ENCODE peak calls at places on chromosomes 7 and 10, in six cellular contexts. One of them, this sample, is unnamed. For H3K4me1, the result is how much of the 10 kb centered on the place peaks cover.

GRCh38 chr10:101489355-101489754 is 98.7 kb downstream of the POLL start:
- DNase-seq in A549: no peak
- DNase-seq in IMR-90: peak
- DNase-seq in PC-9: no peak
- DNase-seq in tibial artery: no peak
- DNase-seq in stomach: no peak
- DNase-seq in this sample: peak

GRCh38 chr10:14569274-14570060 is 205.2 kb downstream of the FAM107B start:
- DNase-seq in A549: no peak
- DNase-seq in IMR-90: no peak
- DNase-seq in PC-9: no peak
- DNase-seq in tibial artery: no peak
- DNase-seq in stomach: peak
- DNase-seq in this sample: no peak

GRCh38 chr7:155462163-155462735 is 4.3 kb downstream of the EN2 start:
- DNase-seq in A549: no peak
- DNase-seq in IMR-90: no peak
- DNase-seq in PC-9: no peak
- DNase-seq in tibial artery: no peak
- DNase-seq in stomach: no peak
- DNase-seq in this sample: no peak

GRCh38 chr10:110007171-110007700 is 548 bp upstream of the ADD3 start:
- DNase-seq in A549: peak
- DNase-seq in IMR-90: peak
- DNase-seq in PC-9: no peak
- DNase-seq in tibial artery: peak
- DNase-seq in stomach: no peak
- DNase-seq in this sample: peak

GRCh38 chr7:2101630-2102374 is 130.9 kb downstream of the MAD1L1 start:
- DNase-seq in A549: no peak
- DNase-seq in IMR-90: no peak
- DNase-seq in PC-9: no peak
- DNase-seq in tibial artery: no peak
- DNase-seq in stomach: no peak
- DNase-seq in this sample: no peak

GRCh38 chr10:92419740-92420553 is 129.0 kb downstream of the MARCHF5 start:
- DNase-seq in A549: no peak
- DNase-seq in IMR-90: peak
- DNase-seq in PC-9: no peak
- DNase-seq in tibial artery: peak
- DNase-seq in stomach: peak
- DNase-seq in this sample: peak

GRCh38 chr7:143382126-143382790 is 1.1 kb downstream of the ZYX start:
- DNase-seq in A549: no peak
- DNase-seq in IMR-90: no peak
- DNase-seq in PC-9: no peak
- DNase-seq in tibial artery: no peak
- DNase-seq in stomach: no peak
- DNase-seq in this sample: peak

GRCh38 chr10:61475449-61475873 is 22.3 kb upstream of the TMEM26 start:
- DNase-seq in A549: no peak
- DNase-seq in IMR-90: peak
- DNase-seq in PC-9: no peak
- DNase-seq in tibial artery: no peak
- DNase-seq in stomach: no peak
- DNase-seq in this sample: peak

GRCh38 chr7:16915405-16915804 is 33.6 kb upstream of the AGR3 start:
- DNase-seq in A549: no peak
- DNase-seq in IMR-90: peak
- DNase-seq in PC-9: peak
- DNase-seq in tibial artery: no peak
- DNase-seq in stomach: no peak
- DNase-seq in this sample: peak

GRCh38 chr7:39838326-39838725 is 111.7 kb upstream of the CDK13 start:
- DNase-seq in A549: no peak
- DNase-seq in IMR-90: peak
- DNase-seq in PC-9: peak
- DNase-seq in tibial artery: no peak
- DNase-seq in stomach: no peak
- DNase-seq in this sample: no peak

GRCh38 chr10:78947226-78947625 is 121.5 kb upstream of the ZMIZ1 start:
- DNase-seq in A549: no peak
- DNase-seq in IMR-90: no peak
- DNase-seq in PC-9: peak
- DNase-seq in tibial artery: no peak
- DNase-seq in stomach: no peak
- DNase-seq in this sample: no peak

GRCh38 chr7:148540041-148540738 is 50.4 kb upstream of the C7orf33 start:
- DNase-seq in A549: peak
- DNase-seq in IMR-90: peak
- DNase-seq in PC-9: no peak
- DNase-seq in tibial artery: peak
- DNase-seq in stomach: no peak
- DNase-seq in this sample: peak

GRCh38 chr7:100863406-100863950 is 3.7 kb upstream of the TRIP6 start:
- DNase-seq in A549: no peak
- DNase-seq in IMR-90: peak
- DNase-seq in PC-9: no peak
- DNase-seq in tibial artery: no peak
- DNase-seq in stomach: peak
- DNase-seq in this sample: no peak

GRCh38 chr10:77290528-77291155 is 347.0 kb downstream of the KCNMA1 start:
- DNase-seq in A549: peak
- DNase-seq in IMR-90: peak
- DNase-seq in PC-9: peak
- DNase-seq in tibial artery: no peak
- DNase-seq in stomach: no peak
- DNase-seq in this sample: peak

GRCh38 chr7:155882596-155882995 is 70.3 kb upstream of the SHH start:
- DNase-seq in A549: peak
- DNase-seq in IMR-90: peak
- DNase-seq in PC-9: peak
- DNase-seq in tibial artery: no peak
- DNase-seq in stomach: no peak
- DNase-seq in this sample: peak

GRCh38 chr7:111384065-111384891 is 178.0 kb downstream of the IMMP2L start:
- DNase-seq in A549: peak
- DNase-seq in IMR-90: peak
- DNase-seq in PC-9: no peak
- DNase-seq in tibial artery: no peak
- DNase-seq in stomach: no peak
- DNase-seq in this sample: peak

GRCh38 chr7:818031-818699 is 14.1 kb upstream of the SUN1 start:
- DNase-seq in A549: peak
- DNase-seq in IMR-90: peak
- DNase-seq in PC-9: peak
- DNase-seq in tibial artery: no peak
- DNase-seq in stomach: no peak
- DNase-seq in this sample: peak

GRCh38 chr7:823639-824038 is 8.6 kb upstream of the SUN1 start:
- DNase-seq in A549: no peak
- DNase-seq in IMR-90: no peak
- DNase-seq in PC-9: no peak
- DNase-seq in tibial artery: no peak
- DNase-seq in stomach: no peak
- DNase-seq in this sample: no peak

GRCh38 chr7:821688-822087 is 10.6 kb upstream of the SUN1 start:
- DNase-seq in A549: no peak
- DNase-seq in IMR-90: no peak
- DNase-seq in PC-9: no peak
- DNase-seq in tibial artery: no peak
- DNase-seq in stomach: no peak
- DNase-seq in this sample: no peak

GRCh38 chr7:822692-823276 is 9.5 kb upstream of the SUN1 start:
- DNase-seq in A549: no peak
- DNase-seq in IMR-90: no peak
- DNase-seq in PC-9: no peak
- DNase-seq in tibial artery: no peak
- DNase-seq in stomach: no peak
- DNase-seq in this sample: no peak

GRCh38 chr7:820341-820740 is 11.9 kb upstream of the SUN1 start:
- DNase-seq in A549: no peak
- DNase-seq in IMR-90: no peak
- DNase-seq in PC-9: no peak
- DNase-seq in tibial artery: no peak
- DNase-seq in stomach: no peak
- DNase-seq in this sample: no peak
- H3K4me3 ChIP-seq in A549: no peak
- H3K4me3 ChIP-seq in IMR-90: no peak
- H3K4me3 ChIP-seq in PC-9: no peak
- H3K4me3 ChIP-seq in tibial artery: no peak
- H3K4me3 ChIP-seq in stomach: no peak
- H3K4me3 ChIP-seq in this sample: no peak

GRCh38 chr10:482036-482435 is 207.4 kb downstream of the DIP2C start:
- DNase-seq in A549: no peak
- DNase-seq in IMR-90: no peak
- DNase-seq in PC-9: no peak
- DNase-seq in tibial artery: no peak
- DNase-seq in stomach: no peak
- DNase-seq in this sample: no peak
- H3K4me1 ChIP-seq in A549: under half
- H3K4me1 ChIP-seq in IMR-90: under half
- H3K4me1 ChIP-seq in PC-9: under half
- H3K4me1 ChIP-seq in tibial artery: under half
- H3K4me1 ChIP-seq in stomach: under half
- H3K4me1 ChIP-seq in this sample: under half

GRCh38 chr7:51354897-51355296 is 38.3 kb upstream of the COBL start:
- DNase-seq in A549: no peak
- DNase-seq in IMR-90: no peak
- DNase-seq in PC-9: no peak
- DNase-seq in tibial artery: no peak
- DNase-seq in stomach: no peak
- DNase-seq in this sample: no peak

GRCh38 chr7:51352174-51353145 is 35.9 kb upstream of the COBL start:
- DNase-seq in A549: no peak
- DNase-seq in IMR-90: no peak
- DNase-seq in PC-9: no peak
- DNase-seq in tibial artery: no peak
- DNase-seq in stomach: no peak
- DNase-seq in this sample: peak

GRCh38 chr7:51354434-51354833 is 37.8 kb upstream of the COBL start:
- DNase-seq in A549: no peak
- DNase-seq in IMR-90: no peak
- DNase-seq in PC-9: no peak
- DNase-seq in tibial artery: no peak
- DNase-seq in stomach: no peak
- DNase-seq in this sample: no peak

GRCh38 chr7:51357821-51358220 is 41.2 kb upstream of the COBL start:
- DNase-seq in A549: no peak
- DNase-seq in IMR-90: no peak
- DNase-seq in PC-9: no peak
- DNase-seq in tibial artery: no peak
- DNase-seq in stomach: no peak
- DNase-seq in this sample: no peak

GRCh38 chr7:51356849-51357516 is 40.4 kb upstream of the COBL start:
- DNase-seq in A549: no peak
- DNase-seq in IMR-90: no peak
- DNase-seq in PC-9: peak
- DNase-seq in tibial artery: no peak
- DNase-seq in stomach: peak
- DNase-seq in this sample: no peak
- H3K27ac ChIP-seq in A549: no peak
- H3K27ac ChIP-seq in IMR-90: no peak
- H3K27ac ChIP-seq in PC-9: no peak
- H3K27ac ChIP-seq in tibial artery: no peak
- H3K27ac ChIP-seq in stomach: peak
- H3K27ac ChIP-seq in this sample: no peak

DNA sequence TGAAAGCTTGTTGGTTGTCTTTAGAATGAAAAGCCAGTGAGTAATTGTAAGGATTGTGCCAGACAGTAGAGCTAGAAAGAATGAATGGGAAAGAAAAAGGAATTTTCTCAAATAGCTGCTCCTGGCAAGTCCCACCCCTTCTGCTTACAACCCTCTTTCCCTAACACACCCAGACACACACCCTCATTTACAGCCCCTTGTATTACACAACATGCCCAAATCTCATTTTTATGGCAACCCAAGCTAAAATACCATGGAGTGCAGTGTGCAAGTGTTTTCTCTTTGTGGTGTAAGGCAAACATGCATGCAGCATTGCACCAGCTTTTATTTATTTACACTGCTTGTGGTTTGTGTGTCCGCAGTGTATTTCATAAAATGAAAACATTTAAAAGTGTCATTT is 1.5 kb downstream of the PRKAR2B start:
- DNase-seq in A549: no peak
- DNase-seq in IMR-90: peak
- DNase-seq in PC-9: peak
- DNase-seq in tibial artery: no peak
- DNase-seq in stomach: no peak
- DNase-seq in this sample: peak
- H3K4me3 ChIP-seq in A549: no peak
- H3K4me3 ChIP-seq in IMR-90: peak
- H3K4me3 ChIP-seq in PC-9: peak
- H3K4me3 ChIP-seq in tibial artery: no peak
- H3K4me3 ChIP-seq in stomach: peak
- H3K4me3 ChIP-seq in this sample: peak

DNA sequence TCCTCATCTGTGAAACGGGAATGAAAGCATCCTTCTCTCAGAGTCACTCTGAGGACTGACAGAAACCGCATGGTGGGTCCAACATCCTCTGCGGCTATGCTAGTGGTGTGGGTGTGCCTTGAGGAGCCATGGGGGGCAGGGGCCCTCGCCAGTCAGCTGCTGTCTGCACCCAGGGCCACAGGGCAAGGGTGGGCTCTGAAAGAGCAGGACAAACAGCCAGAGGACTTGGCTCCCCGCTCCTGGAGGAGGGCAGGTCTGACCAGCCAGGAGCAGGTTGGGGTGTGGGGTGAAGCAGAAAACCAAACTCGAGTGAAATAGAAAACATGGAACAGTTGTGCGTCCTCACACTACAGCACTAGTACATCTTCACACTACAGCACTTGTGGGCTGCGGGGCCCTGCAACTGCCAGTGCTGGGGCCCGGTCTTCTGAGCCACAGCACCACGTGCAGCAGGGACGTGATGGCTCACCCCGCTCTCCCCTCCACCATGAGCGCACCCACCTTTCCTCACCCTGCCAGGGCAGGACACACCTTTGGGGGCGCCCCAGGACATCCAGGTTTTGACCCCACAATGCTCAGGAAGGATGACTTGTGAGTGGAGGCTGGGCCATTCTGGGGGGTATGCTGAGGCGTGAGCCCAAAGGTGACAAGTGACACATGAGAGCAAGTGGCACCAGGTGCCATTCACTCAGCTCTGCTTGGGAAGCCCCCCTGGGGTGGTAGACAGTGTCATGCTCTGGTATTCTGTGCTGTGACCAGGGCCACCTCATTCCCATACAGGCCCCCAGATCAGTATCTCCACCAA is 96.1 kb upstream of the RET start:
- DNase-seq in A549: no peak
- DNase-seq in IMR-90: no peak
- DNase-seq in PC-9: no peak
- DNase-seq in tibial artery: no peak
- DNase-seq in stomach: peak
- DNase-seq in this sample: no peak
- H3K4me1 ChIP-seq in A549: under half
- H3K4me1 ChIP-seq in IMR-90: under half
- H3K4me1 ChIP-seq in PC-9: under half
- H3K4me1 ChIP-seq in tibial artery: under half
- H3K4me1 ChIP-seq in stomach: under half
- H3K4me1 ChIP-seq in this sample: under half

GRCh38 chr10:7274293-7274692 is 136.5 kb downstream of the SFMBT2 start:
- DNase-seq in A549: no peak
- DNase-seq in IMR-90: no peak
- DNase-seq in PC-9: no peak
- DNase-seq in tibial artery: no peak
- DNase-seq in stomach: no peak
- DNase-seq in this sample: no peak
- H3K27ac ChIP-seq in A549: no peak
- H3K27ac ChIP-seq in IMR-90: no peak
- H3K27ac ChIP-seq in PC-9: no peak
- H3K27ac ChIP-seq in tibial artery: no peak
- H3K27ac ChIP-seq in stomach: no peak
- H3K27ac ChIP-seq in this sample: no peak

This sample was measured in GM23248.